ENCODE peak calls at places on chromosomes 13 and 19, in nine cellular contexts. One of them, this sample, is unnamed.
A peak's percentile ranks its signal among the peaks of the same experiment; 100 is the strongest.

GRCh38 chr13:38641164-38641948 is 45.5 kb upstream of the FREM2 start:
- DNase-seq in cardiac muscle cell: no peak
- DNase-seq in CD8-positive, alpha-beta T cell: no peak
- DNase-seq in right lobe of liver: no peak
- DNase-seq in H9: no peak
- DNase-seq in CD8-positive, alpha-beta memory T cell: no peak
- DNase-seq in mesendoderm: no peak
- DNase-seq in vagina: no peak
- DNase-seq in A549: no peak
- DNase-seq in this sample: no peak

GRCh38 chr19:46035546-46035945 is 5.3 kb downstream of the IGFL4 start:
- DNase-seq in right lobe of liver: no peak
- DNase-seq in cardiac muscle cell: no peak
- DNase-seq in H9: no peak
- DNase-seq in CD8-positive, alpha-beta T cell: no peak
- DNase-seq in mesendoderm: no peak
- DNase-seq in vagina: no peak
- DNase-seq in A549: no peak
- DNase-seq in CD8-positive, alpha-beta memory T cell: no peak
- DNase-seq in this sample: no peak

GRCh38 chr13:41613984-41614581 is 156.7 kb downstream of the RGCC start:
- DNase-seq in cardiac muscle cell: no peak
- DNase-seq in CD8-positive, alpha-beta T cell: no peak
- DNase-seq in A549: no peak
- DNase-seq in CD8-positive, alpha-beta memory T cell: no peak
- DNase-seq in vagina: no peak
- DNase-seq in right lobe of liver: peak; percentile 46
- DNase-seq in H9: no peak
- DNase-seq in mesendoderm: peak; percentile 29
- DNase-seq in this sample: no peak

GRCh38 chr19:9996541-9996940 is 13.8 kb downstream of the COL5A3 start:
- DNase-seq in right lobe of liver: no peak
- DNase-seq in A549: no peak
- DNase-seq in CD8-positive, alpha-beta memory T cell: no peak
- DNase-seq in H9: no peak
- DNase-seq in CD8-positive, alpha-beta T cell: no peak
- DNase-seq in vagina: no peak
- DNase-seq in mesendoderm: no peak
- DNase-seq in cardiac muscle cell: no peak
- DNase-seq in this sample: no peak

GRCh38 chr19:51366999-51367564 is 894 bp upstream of the ETFB start:
- DNase-seq in CD8-positive, alpha-beta memory T cell: peak; percentile 50
- DNase-seq in CD8-positive, alpha-beta T cell: no peak
- DNase-seq in H9: no peak
- DNase-seq in A549: no peak
- DNase-seq in vagina: no peak
- DNase-seq in right lobe of liver: peak; percentile 65
- DNase-seq in mesendoderm: no peak
- DNase-seq in cardiac muscle cell: peak; percentile 30
- DNase-seq in this sample: no peak

GRCh38 chr19:15137777-15138176 is 30.6 kb downstream of the SYDE1 start:
- DNase-seq in vagina: no peak
- DNase-seq in cardiac muscle cell: no peak
- DNase-seq in mesendoderm: no peak
- DNase-seq in H9: no peak
- DNase-seq in right lobe of liver: no peak
- DNase-seq in CD8-positive, alpha-beta T cell: no peak
- DNase-seq in A549: no peak
- DNase-seq in CD8-positive, alpha-beta memory T cell: no peak
- DNase-seq in this sample: no peak

GRCh38 chr19:40629346-40629745 is 28.2 kb downstream of the LTBP4 start:
- DNase-seq in CD8-positive, alpha-beta memory T cell: no peak
- DNase-seq in cardiac muscle cell: no peak
- DNase-seq in H9: no peak
- DNase-seq in A549: no peak
- DNase-seq in mesendoderm: no peak
- DNase-seq in vagina: no peak
- DNase-seq in CD8-positive, alpha-beta T cell: no peak
- DNase-seq in right lobe of liver: no peak
- DNase-seq in this sample: no peak

GRCh38 chr13:64186503-64186902 is 2770.9 kb upstream of the PCDH20 start:
- DNase-seq in CD8-positive, alpha-beta memory T cell: no peak
- DNase-seq in H9: no peak
- DNase-seq in mesendoderm: no peak
- DNase-seq in vagina: no peak
- DNase-seq in CD8-positive, alpha-beta T cell: no peak
- DNase-seq in cardiac muscle cell: no peak
- DNase-seq in A549: no peak
- DNase-seq in right lobe of liver: no peak
- DNase-seq in this sample: no peak

GRCh38 chr13:80297094-80297493 is 43.8 kb downstream of the SPRY2 start:
- DNase-seq in A549: no peak
- DNase-seq in mesendoderm: peak; percentile 48
- DNase-seq in CD8-positive, alpha-beta memory T cell: no peak
- DNase-seq in vagina: no peak
- DNase-seq in cardiac muscle cell: no peak
- DNase-seq in right lobe of liver: no peak
- DNase-seq in H9: peak; percentile 47
- DNase-seq in CD8-positive, alpha-beta T cell: no peak
- DNase-seq in this sample: no peak

GRCh38 chr19:45653634-45654033 is 14.4 kb upstream of the GIPR start:
- DNase-seq in H9: no peak
- DNase-seq in vagina: no peak
- DNase-seq in CD8-positive, alpha-beta T cell: no peak
- DNase-seq in right lobe of liver: no peak
- DNase-seq in CD8-positive, alpha-beta memory T cell: no peak
- DNase-seq in mesendoderm: no peak
- DNase-seq in cardiac muscle cell: no peak
- DNase-seq in A549: no peak
- DNase-seq in this sample: no peak

GRCh38 chr13:41179593-41180250 is 14.6 kb downstream of the KBTBD7 start:
- DNase-seq in H9: no peak
- DNase-seq in mesendoderm: no peak
- DNase-seq in right lobe of liver: no peak
- DNase-seq in CD8-positive, alpha-beta memory T cell: no peak
- DNase-seq in cardiac muscle cell: no peak
- DNase-seq in CD8-positive, alpha-beta T cell: no peak
- DNase-seq in A549: no peak
- DNase-seq in vagina: no peak
- DNase-seq in this sample: no peak

GRCh38 chr13:33776510-33776909 is 41.4 kb upstream of the RFC3 start:
- DNase-seq in A549: no peak
- DNase-seq in mesendoderm: no peak
- DNase-seq in vagina: no peak
- DNase-seq in CD8-positive, alpha-beta T cell: no peak
- DNase-seq in H9: no peak
- DNase-seq in CD8-positive, alpha-beta memory T cell: no peak
- DNase-seq in right lobe of liver: no peak
- DNase-seq in cardiac muscle cell: no peak
- DNase-seq in this sample: no peak

GRCh38 chr13:112703935-112704633 is 14.2 kb downstream of the ATP11A start:
- DNase-seq in vagina: no peak
- DNase-seq in cardiac muscle cell: no peak
- DNase-seq in H9: no peak
- DNase-seq in CD8-positive, alpha-beta T cell: no peak
- DNase-seq in CD8-positive, alpha-beta memory T cell: no peak
- DNase-seq in right lobe of liver: peak; percentile 35
- DNase-seq in mesendoderm: no peak
- DNase-seq in A549: no peak
- DNase-seq in this sample: no peak

GRCh38 chr13:61913183-61913582 is 497.5 kb upstream of the PCDH20 start:
- DNase-seq in cardiac muscle cell: no peak
- DNase-seq in CD8-positive, alpha-beta T cell: no peak
- DNase-seq in mesendoderm: no peak
- DNase-seq in H9: no peak
- DNase-seq in right lobe of liver: no peak
- DNase-seq in vagina: no peak
- DNase-seq in A549: no peak
- DNase-seq in CD8-positive, alpha-beta memory T cell: no peak
- DNase-seq in this sample: no peak

GRCh38 chr19:3374369-3375112 is 8.2 kb downstream of the NFIC start:
- DNase-seq in CD8-positive, alpha-beta T cell: no peak
- DNase-seq in A549: no peak
- DNase-seq in mesendoderm: no peak
- DNase-seq in right lobe of liver: peak; percentile 97
- DNase-seq in CD8-positive, alpha-beta memory T cell: no peak
- DNase-seq in H9: no peak
- DNase-seq in vagina: no peak
- DNase-seq in cardiac muscle cell: no peak
- DNase-seq in this sample: no peak
- H3K27ac ChIP-seq in CD8-positive, alpha-beta T cell: no peak overlapping the region
- H3K27ac ChIP-seq in A549: peak overlapping the region; percentile 68
- H3K27ac ChIP-seq in mesendoderm: no peak overlapping the region
- H3K27ac ChIP-seq in right lobe of liver: peak overlapping the region; percentile 89
- H3K27ac ChIP-seq in CD8-positive, alpha-beta memory T cell: no peak overlapping the region
- H3K27ac ChIP-seq in H9: no peak overlapping the region
- H3K27ac ChIP-seq in vagina: peak overlapping the region; percentile 94
- H3K27ac ChIP-seq in cardiac muscle cell: no peak overlapping the region
- H3K27ac ChIP-seq in this sample: peak overlapping the region; percentile 87

GRCh38 chr19:14116525-14116917 is 1.0 kb downstream of the PRKACA start:
- DNase-seq in CD8-positive, alpha-beta T cell: no peak
- DNase-seq in cardiac muscle cell: no peak
- DNase-seq in H9: no peak
- DNase-seq in A549: no peak
- DNase-seq in vagina: no peak
- DNase-seq in right lobe of liver: no peak
- DNase-seq in CD8-positive, alpha-beta memory T cell: peak; percentile 9
- DNase-seq in mesendoderm: no peak
- DNase-seq in this sample: no peak
- H3K27ac ChIP-seq in CD8-positive, alpha-beta T cell: no peak overlapping the region
- H3K27ac ChIP-seq in cardiac muscle cell: peak overlapping the region; percentile 75
- H3K27ac ChIP-seq in H9: no peak overlapping the region
- H3K27ac ChIP-seq in A549: peak overlapping the region; percentile 91
- H3K27ac ChIP-seq in vagina: peak overlapping the region; percentile 79
- H3K27ac ChIP-seq in right lobe of liver: peak overlapping the region; percentile 66
- H3K27ac ChIP-seq in CD8-positive, alpha-beta memory T cell: peak overlapping the region; percentile 33
- H3K27ac ChIP-seq in mesendoderm: no peak overlapping the region
- H3K27ac ChIP-seq in this sample: peak overlapping the region; percentile 1

GRCh38 chr13:97273341-97273831 is 51.3 kb downstream of the MBNL2 start:
- DNase-seq in H9: no peak
- DNase-seq in right lobe of liver: no peak
- DNase-seq in cardiac muscle cell: no peak
- DNase-seq in A549: no peak
- DNase-seq in vagina: no peak
- DNase-seq in mesendoderm: no peak
- DNase-seq in CD8-positive, alpha-beta T cell: no peak
- DNase-seq in CD8-positive, alpha-beta memory T cell: no peak
- DNase-seq in this sample: no peak

GRCh38 chr13:97274782-97275252 is 52.7 kb downstream of the MBNL2 start:
- DNase-seq in H9: no peak
- DNase-seq in vagina: no peak
- DNase-seq in CD8-positive, alpha-beta memory T cell: no peak
- DNase-seq in A549: peak; percentile 44
- DNase-seq in cardiac muscle cell: no peak
- DNase-seq in mesendoderm: no peak
- DNase-seq in CD8-positive, alpha-beta T cell: no peak
- DNase-seq in right lobe of liver: no peak
- DNase-seq in this sample: no peak

GRCh38 chr13:97275775-97276501 is 53.8 kb downstream of the MBNL2 start:
- DNase-seq in vagina: no peak
- DNase-seq in CD8-positive, alpha-beta T cell: no peak
- DNase-seq in cardiac muscle cell: no peak
- DNase-seq in A549: no peak
- DNase-seq in mesendoderm: no peak
- DNase-seq in H9: no peak
- DNase-seq in CD8-positive, alpha-beta memory T cell: no peak
- DNase-seq in right lobe of liver: no peak
- DNase-seq in this sample: no peak

GRCh38 chr13:97276862-97277269 is 54.7 kb downstream of the MBNL2 start:
- DNase-seq in A549: no peak
- DNase-seq in CD8-positive, alpha-beta memory T cell: no peak
- DNase-seq in cardiac muscle cell: no peak
- DNase-seq in H9: no peak
- DNase-seq in mesendoderm: no peak
- DNase-seq in vagina: no peak
- DNase-seq in right lobe of liver: no peak
- DNase-seq in CD8-positive, alpha-beta T cell: no peak
- DNase-seq in this sample: no peak

GRCh38 chr13:97275265-97275664 is 53.1 kb downstream of the MBNL2 start:
- DNase-seq in A549: peak; percentile 50
- DNase-seq in H9: no peak
- DNase-seq in vagina: no peak
- DNase-seq in CD8-positive, alpha-beta T cell: no peak
- DNase-seq in mesendoderm: no peak
- DNase-seq in right lobe of liver: no peak
- DNase-seq in CD8-positive, alpha-beta memory T cell: no peak
- DNase-seq in cardiac muscle cell: no peak
- DNase-seq in this sample: no peak
- H3K27ac ChIP-seq in A549: peak overlapping the region; percentile 95
- H3K27ac ChIP-seq in H9: no peak overlapping the region
- H3K27ac ChIP-seq in vagina: peak overlapping the region; percentile 69
- H3K27ac ChIP-seq in CD8-positive, alpha-beta T cell: no peak overlapping the region
- H3K27ac ChIP-seq in mesendoderm: no peak overlapping the region
- H3K27ac ChIP-seq in right lobe of liver: peak overlapping the region; percentile 81
- H3K27ac ChIP-seq in CD8-positive, alpha-beta memory T cell: no peak overlapping the region
- H3K27ac ChIP-seq in cardiac muscle cell: no peak overlapping the region
- H3K27ac ChIP-seq in this sample: no peak overlapping the region

DNA sequence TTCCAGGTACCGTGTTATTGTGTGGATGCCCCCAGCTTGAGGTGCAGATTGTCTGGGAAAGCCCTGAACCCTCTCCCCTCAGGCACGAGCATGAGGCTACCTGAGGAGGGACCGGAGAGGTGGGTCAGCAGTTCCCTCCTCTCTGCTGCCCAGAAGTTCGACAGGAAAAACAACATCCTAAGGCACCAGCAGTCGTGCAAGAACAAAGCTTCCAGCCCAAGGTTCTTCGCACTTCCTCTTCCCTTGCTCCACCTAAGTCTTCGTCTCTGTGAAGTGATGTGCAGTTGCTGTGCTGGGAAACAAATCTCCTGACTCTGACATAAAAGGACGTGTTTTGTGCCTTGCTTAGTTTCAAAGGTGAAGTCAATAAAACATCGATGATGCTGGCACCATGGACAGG is 173.3 kb downstream of the USP12 start:
- DNase-seq in cardiac muscle cell: no peak
- DNase-seq in A549: no peak
- DNase-seq in H9: no peak
- DNase-seq in vagina: no peak
- DNase-seq in CD8-positive, alpha-beta memory T cell: no peak
- DNase-seq in CD8-positive, alpha-beta T cell: no peak
- DNase-seq in mesendoderm: no peak
- DNase-seq in right lobe of liver: no peak
- DNase-seq in this sample: no peak
- H3K27ac ChIP-seq in cardiac muscle cell: no peak overlapping the region
- H3K27ac ChIP-seq in A549: no peak overlapping the region
- H3K27ac ChIP-seq in H9: no peak overlapping the region
- H3K27ac ChIP-seq in vagina: no peak overlapping the region
- H3K27ac ChIP-seq in CD8-positive, alpha-beta memory T cell: no peak overlapping the region
- H3K27ac ChIP-seq in CD8-positive, alpha-beta T cell: no peak overlapping the region
- H3K27ac ChIP-seq in mesendoderm: no peak overlapping the region
- H3K27ac ChIP-seq in right lobe of liver: no peak overlapping the region
- H3K27ac ChIP-seq in this sample: no peak overlapping the region

GRCh38 chr19:29675650-29676186 is 10.5 kb downstream of the PLEKHF1 start:
- DNase-seq in right lobe of liver: no peak
- DNase-seq in mesendoderm: no peak
- DNase-seq in CD8-positive, alpha-beta T cell: no peak
- DNase-seq in H9: no peak
- DNase-seq in A549: no peak
- DNase-seq in CD8-positive, alpha-beta memory T cell: no peak
- DNase-seq in vagina: no peak
- DNase-seq in cardiac muscle cell: no peak
- DNase-seq in this sample: peak; percentile 60
- H3K27ac ChIP-seq in right lobe of liver: peak overlapping the region; percentile 80
- H3K27ac ChIP-seq in mesendoderm: no peak overlapping the region
- H3K27ac ChIP-seq in CD8-positive, alpha-beta T cell: no peak overlapping the region
- H3K27ac ChIP-seq in H9: no peak overlapping the region
- H3K27ac ChIP-seq in A549: no peak overlapping the region
- H3K27ac ChIP-seq in CD8-positive, alpha-beta memory T cell: no peak overlapping the region
- H3K27ac ChIP-seq in vagina: peak overlapping the region; percentile 83
- H3K27ac ChIP-seq in cardiac muscle cell: no peak overlapping the region
- H3K27ac ChIP-seq in this sample: peak overlapping the region; percentile 93